ENCODE peak calls at places on chromosomes 13 and 19, in seven cellular contexts. I is tibial nerve, W is mucosa of descending colon, N is progenitor cell of endocrine pancreas, S is natural killer cell, K is mammary epithelial cell, J is retinal pigment epithelial cell. G is an unnamed sample.
A peak's percentile ranks its signal among the peaks of the same experiment; 100 is the strongest.

GRCh38 chr13:27170521-27171243 is 929 bp downstream of the USP12 start:
- DNase-seq in K (no peak), W (peak; percentile 51), S (peak; percentile 34), I (no peak), N (peak; percentile 63), J (no peak), G (peak; percentile 82)

GRCh38 chr13:107117327-107118012 is 549.5 kb upstream of the ARGLU1 start:
- DNase-seq in J (no peak), N (no peak), S (no peak), W (no peak), K (no peak), I (no peak), G (no peak)

GRCh38 chr13:20702945-20703784 is at the start of gene IL17D:
- DNase-seq in N (peak; percentile 33), J (no peak), I (no peak), S (peak; percentile 37), K (peak; percentile 7), W (peak; percentile 37), G (peak; percentile 56)

GRCh38 chr13:43003010-43003409 is 11.0 kb upstream of the EPSTI1 start:
- DNase-seq in J (no peak), W (no peak), K (peak; percentile 89), S (no peak), I (no peak), N (no peak), G (no peak)

GRCh38 chr13:93244918-93245280 is 18.3 kb downstream of the GPC6 start:
- DNase-seq in K (peak; percentile 75), S (no peak), J (no peak), N (no peak), I (no peak), W (no peak), G (no peak)

GRCh38 chr19:952680-953500 is 27.1 kb downstream of the ARID3A start:
- DNase-seq in S (no peak), W (peak; percentile 71), J (no peak), I (no peak), N (peak; percentile 59), K (no peak), G (no peak)

GRCh38 chr13:78241278-78241919 is 322.8 kb upstream of the EDNRB start:
- DNase-seq in S (no peak), K (no peak), W (peak; percentile 65), I (no peak), J (peak; percentile 30), N (peak; percentile 30), G (peak; percentile 69)

GRCh38 chr19:13100031-13100588 is 2.5 kb downstream of the LYL1 start:
- DNase-seq in S (peak; percentile 82), W (peak; percentile 25), I (no peak), J (no peak), K (peak; percentile 17), N (no peak), G (no peak)

GRCh38 chr19:13437919-13438618 is 68.2 kb downstream of the CACNA1A start:
- DNase-seq in N (no peak), J (no peak), W (no peak), S (no peak), K (no peak), I (no peak), G (no peak)

GRCh38 chr13:29922281-29922821 is 71.9 kb upstream of the UBL3 start:
- DNase-seq in W (no peak), I (no peak), K (peak; percentile 80), J (no peak), N (no peak), S (no peak), G (no peak)

DNA sequence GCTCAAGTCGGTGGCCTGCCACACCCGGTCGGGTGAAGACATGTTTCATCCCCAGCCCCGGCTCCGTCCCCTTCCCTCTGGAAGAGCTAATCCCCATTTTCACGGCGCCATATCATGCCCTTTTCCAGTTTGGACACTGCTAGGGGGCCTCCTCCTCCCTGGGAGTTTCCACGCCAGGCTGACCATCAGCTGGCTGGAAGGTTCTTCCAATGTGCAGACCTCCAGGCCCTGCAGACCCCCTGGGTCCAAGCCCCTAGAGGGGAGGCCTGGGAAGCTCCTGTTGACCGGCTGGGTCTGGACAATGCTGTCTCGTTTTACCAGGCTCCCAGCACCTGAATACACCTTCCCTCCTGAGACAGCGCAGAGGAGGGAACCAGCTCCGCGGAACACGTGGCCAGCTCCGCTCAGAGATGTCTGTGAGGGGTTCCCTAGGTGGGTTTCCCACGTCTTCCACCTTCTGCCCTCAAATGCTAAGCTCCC is 44.7 kb upstream of the RANBP3 start:
- DNase-seq in K (no peak), S (no peak), W (no peak), N (no peak), I (no peak), J (no peak), G (no peak)
- TF ChIP-seq CTCF in K (no peak), S (peak; percentile 7), W (no peak), N (no peak), I (no peak), J (no peak), G (peak; percentile 19)

DNA sequence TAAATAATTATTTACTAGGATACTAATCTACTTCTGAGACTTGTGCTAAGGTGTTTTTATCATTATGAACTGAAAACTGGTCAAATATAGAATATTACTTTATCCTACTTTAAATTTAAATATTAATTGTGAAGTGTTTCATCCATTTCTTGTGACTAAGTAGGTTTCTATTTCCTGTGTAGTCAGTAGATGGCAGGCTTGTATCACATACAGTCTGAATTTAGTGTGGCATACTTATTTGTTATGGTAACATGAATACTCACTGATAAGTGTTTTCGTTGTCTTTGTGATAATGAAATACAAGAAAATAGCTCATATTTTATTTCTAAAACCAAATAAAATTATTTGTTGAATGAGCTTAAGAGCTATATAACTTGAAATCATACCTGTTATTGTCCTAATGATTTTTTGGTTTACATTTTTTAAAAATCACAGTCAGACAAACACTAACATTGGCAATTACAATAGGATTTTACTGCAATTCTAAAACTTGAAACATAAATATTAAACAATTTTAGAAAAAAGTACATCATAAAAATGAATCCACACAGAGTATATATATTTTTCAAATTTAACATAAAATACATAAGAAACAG is 904.6 kb upstream of the PCDH20 start:
- DNase-seq in K (peak; percentile 0), W (no peak), S (no peak), N (no peak), J (peak; percentile 25), I (no peak), G (no peak)
- TF ChIP-seq CTCF in K (peak; percentile 66), W (no peak), S (no peak), N (peak; percentile 88), J (peak; percentile 66), I (peak; percentile 47), G (peak; percentile 69)

GRCh38 chr19:58586131-58586765 is 13.1 kb upstream of the MZF1 start:
- DNase-seq in S (peak; percentile 10), K (no peak), W (no peak), N (peak; percentile 6), I (no peak), J (no peak), G (no peak)
- TF ChIP-seq CTCF in S (no peak), K (no peak), W (no peak), N (no peak), I (no peak), J (no peak), G (no peak)

GRCh38 chr13:79503069-79503468 is 22.1 kb downstream of the NDFIP2 start:
- DNase-seq in I (no peak), S (no peak), W (no peak), N (no peak), J (no peak), K (no peak), G (no peak)
- TF ChIP-seq CTCF in I (no peak), S (no peak), W (no peak), N (no peak), J (no peak), K (no peak), G (no peak)

GRCh38 chr19:2129486-2129885 is 21.9 kb downstream of the AP3D1 start:
- DNase-seq in J (no peak), I (no peak), S (no peak), K (no peak), W (no peak), N (no peak), G (no peak)

GRCh38 chr19:2129022-2129421 is 22.3 kb downstream of the AP3D1 start:
- DNase-seq in W (no peak), J (no peak), I (no peak), S (no peak), K (no peak), N (no peak), G (no peak)

GRCh38 chr19:2132191-2132590 is 19.2 kb downstream of the AP3D1 start:
- DNase-seq in K (no peak), N (no peak), S (no peak), I (no peak), J (no peak), W (no peak), G (no peak)

GRCh38 chr19:2127758-2128157 is 23.6 kb downstream of the AP3D1 start:
- DNase-seq in N (no peak), K (no peak), J (no peak), W (no peak), S (no peak), I (no peak), G (no peak)

GRCh38 chr19:2129892-2130770 is 21.2 kb downstream of the AP3D1 start:
- DNase-seq in W (no peak), S (no peak), J (no peak), K (no peak), I (no peak), N (no peak), G (no peak)
- TF ChIP-seq CTCF in W (no peak), S (no peak), J (no peak), K (no peak), I (no peak), N (no peak), G (no peak)

GRCh38 chr19:5026706-5027273 is 57.9 kb downstream of the KDM4B start:
- DNase-seq in W (no peak), I (no peak), J (no peak), K (no peak), N (no peak), S (no peak), G (no peak)
- TF ChIP-seq CTCF in W (no peak), I (peak; percentile 5), J (peak; percentile 40), K (no peak), N (no peak), S (no peak), G (no peak)